ENCODE peak calls at places on chromosome 3, in nine cellular contexts. B, A, J, F, W, O, P, Y and I are unnamed samples.

GRCh38 chr3:71392277-71392676 is 191.3 kb downstream of the FOXP1 start:
- DNase-seq in B (no peak), A (no peak), J (no peak), F (peak; percentile 72), W (no peak), O (peak; percentile 35), P (no peak), Y (no peak), I (no peak)

GRCh38 chr3:192514754-192515660 is 212.3 kb downstream of the FGF12 start:
- DNase-seq in B (no peak), A (peak; percentile 90), J (no peak), F (no peak), W (no peak), O (no peak), P (peak; percentile 75), Y (no peak), I (no peak)

GRCh38 chr3:105355355-105356063 is 11.2 kb upstream of the ALCAM start:
- DNase-seq in B (no peak), A (no peak), J (no peak), F (no peak), W (no peak), O (no peak), P (no peak), Y (peak; percentile 93), I (no peak)

GRCh38 chr3:195253981-195254432 is 17.0 kb downstream of the XXYLT1 start:
- DNase-seq in B (no peak), A (no peak), J (no peak), F (no peak), W (no peak), O (no peak), P (peak; percentile 48), Y (no peak), I (no peak)

GRCh38 chr3:127710473-127710941 is 37.8 kb downstream of the ABTB1 start:
- DNase-seq in B (no peak), A (no peak), J (no peak), F (no peak), W (no peak), O (no peak), P (peak; percentile 68), Y (peak; percentile 81), I (no peak)

GRCh38 chr3:196254376-196255283 is 32.9 kb downstream of the PCYT1A start:
- DNase-seq in B (no peak), A (no peak), J (no peak), F (no peak), W (no peak), O (no peak), P (no peak), Y (no peak), I (no peak)

GRCh38 chr3:179410317-179410716 is 41.0 kb downstream of the GNB4 start:
- DNase-seq in B (peak; percentile 14), A (no peak), J (no peak), F (peak; percentile 10), W (no peak), O (no peak), P (no peak), Y (peak; percentile 6), I (no peak)

GRCh38 chr3:14820156-14820555 is 1.4 kb downstream of the FGD5 start:
- DNase-seq in B (no peak), A (no peak), J (no peak), F (no peak), W (no peak), O (no peak), P (peak; percentile 75), Y (no peak), I (no peak)

GRCh38 chr3:32544894-32545293 is 25.8 kb downstream of the DYNC1LI1 start:
- DNase-seq in B (no peak), A (no peak), J (peak; percentile 13), F (no peak), W (no peak), O (no peak), P (no peak), Y (no peak), I (no peak)

GRCh38 chr3:190306513-190307163 is 15.6 kb downstream of the CLDN1 start:
- DNase-seq in B (peak; percentile 11), A (peak; percentile 0), J (no peak), F (no peak), W (no peak), O (no peak), P (no peak), Y (peak; percentile 66), I (peak; percentile 25)

GRCh38 chr3:4799266-4800256 is 179.7 kb upstream of the BHLHE40 start:
- DNase-seq in B (no peak), A (no peak), J (no peak), F (no peak), W (no peak), O (no peak), P (no peak), Y (no peak), I (no peak)